ENCODE peak calls at places on chromosome 17, in four cellular contexts. C, Y, I and B are unnamed samples.

GRCh38 chr17:72176516-72176851 is 55.7 kb downstream of the SOX9 start:
- DNase-seq in C (no peak), Y (no peak), I (no peak), B (no peak)

GRCh38 chr17:6427284-6427781 is 7.6 kb downstream of the AIPL1 start:
- DNase-seq in C (peak; percentile 53), Y (no peak), I (no peak), B (no peak)

GRCh38 chr17:81422776-81423697 is 27.8 kb downstream of the BAHCC1 start:
- DNase-seq in C (peak; percentile 96), Y (no peak), I (no peak), B (peak; percentile 59)

GRCh38 chr17:10415161-10415560 is 6.6 kb downstream of the MYH8 start:
- DNase-seq in C (no peak), Y (no peak), I (no peak), B (no peak)

GRCh38 chr17:47733414-47734288 is 615 bp downstream of the TBX21 start:
- DNase-seq in C (no peak), Y (no peak), I (no peak), B (no peak)

GRCh38 chr17:47789611-47790520 is 31.7 kb downstream of the OSBPL7 start:
- DNase-seq in C (no peak), Y (peak; percentile 45), I (peak; percentile 85), B (peak; percentile 52)

GRCh38 chr17:1958134-1958881 is 66.8 kb downstream of the RTN4RL1 start:
- DNase-seq in C (no peak), Y (no peak), I (no peak), B (no peak)

GRCh38 chr17:10771142-10771541 is 32.8 kb downstream of the TMEM238L start:
- DNase-seq in C (no peak), Y (no peak), I (no peak), B (no peak)

GRCh38 chr17:75048396-75048933 is 1.4 kb downstream of the KCTD2 start:
- DNase-seq in C (no peak), Y (peak; percentile 13), I (no peak), B (peak; percentile 6)

GRCh38 chr17:56956992-56957391 is 3.9 kb downstream of the COIL start:
- DNase-seq in C (no peak), Y (no peak), I (no peak), B (no peak)